ENCODE peak calls at places on chromosomes 4 and X, in six cellular contexts. A, U, X, T, Z and N are unnamed samples.

GRCh38 chr4:140717313-140717712 is 38.9 kb downstream of the TBC1D9 start:
- DNase-seq in T (no peak), X (no peak), U (no peak), Z (peak; percentile 52), A (no peak), N (no peak)

GRCh38 chrX:51496501-51497291 is at the start of gene NUDT11:
- DNase-seq in U (peak; percentile 52), T (peak; percentile 83), Z (peak; percentile 68), A (peak; percentile 70), X (peak; percentile 55), N (no peak)

GRCh38 chrX:76605390-76605789 is 177.9 kb downstream of the MAGEE1 start:
- DNase-seq in U (no peak), A (no peak), X (no peak), T (no peak), Z (no peak), N (no peak)

GRCh38 chrX:7972586-7972985 is 45.4 kb upstream of the PNPLA4 start:
- DNase-seq in X (peak; percentile 47), T (no peak), U (no peak), A (no peak), Z (no peak), N (no peak)

GRCh38 chr4:141530627-141531026 is 105.8 kb upstream of the IL15 start:
- DNase-seq in U (no peak), X (no peak), T (no peak), Z (no peak), A (no peak), N (no peak)

GRCh38 chr4:3858046-3858730 is 92.0 kb downstream of the ADRA2C start:
- DNase-seq in U (no peak), Z (no peak), A (no peak), X (no peak), T (peak; percentile 61), N (no peak)

GRCh38 chrX:13647709-13648212 is 5.2 kb upstream of the TCEANC start:
- DNase-seq in U (peak; percentile 43), A (no peak), X (peak; percentile 93), T (no peak), Z (no peak), N (no peak)

GRCh38 chrX:49064735-49065134 is 5.9 kb downstream of the CCDC120 start:
- DNase-seq in X (no peak), A (no peak), Z (no peak), U (no peak), T (no peak), N (no peak)

DNA sequence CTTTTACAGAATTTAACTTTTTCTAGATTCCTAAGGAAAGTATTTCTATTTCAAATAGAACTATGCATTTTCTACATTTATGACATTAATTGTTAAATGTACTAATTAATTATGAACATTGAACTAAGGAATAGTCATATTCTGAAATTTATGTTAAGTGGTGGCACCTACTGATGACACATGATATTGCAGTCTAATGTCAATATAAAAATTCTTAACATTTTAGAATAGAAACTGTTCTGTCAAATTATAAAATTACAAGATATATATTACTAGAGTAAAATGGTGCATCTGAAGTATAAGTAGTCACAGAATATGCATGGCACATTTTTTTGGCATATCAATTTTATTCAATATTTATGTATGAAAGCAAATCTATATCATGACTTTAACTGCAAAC is 40.2 kb upstream of the NDNF start:
- DNase-seq in Z (peak; percentile 4), X (no peak), A (no peak), T (no peak), U (no peak), N (no peak)
- TF ChIP-seq CTCF in Z (peak; percentile 1), X (peak; percentile 27), A (peak; percentile 80), T (peak; percentile 40), U (peak; percentile 39), N (peak; percentile 22)

DNA sequence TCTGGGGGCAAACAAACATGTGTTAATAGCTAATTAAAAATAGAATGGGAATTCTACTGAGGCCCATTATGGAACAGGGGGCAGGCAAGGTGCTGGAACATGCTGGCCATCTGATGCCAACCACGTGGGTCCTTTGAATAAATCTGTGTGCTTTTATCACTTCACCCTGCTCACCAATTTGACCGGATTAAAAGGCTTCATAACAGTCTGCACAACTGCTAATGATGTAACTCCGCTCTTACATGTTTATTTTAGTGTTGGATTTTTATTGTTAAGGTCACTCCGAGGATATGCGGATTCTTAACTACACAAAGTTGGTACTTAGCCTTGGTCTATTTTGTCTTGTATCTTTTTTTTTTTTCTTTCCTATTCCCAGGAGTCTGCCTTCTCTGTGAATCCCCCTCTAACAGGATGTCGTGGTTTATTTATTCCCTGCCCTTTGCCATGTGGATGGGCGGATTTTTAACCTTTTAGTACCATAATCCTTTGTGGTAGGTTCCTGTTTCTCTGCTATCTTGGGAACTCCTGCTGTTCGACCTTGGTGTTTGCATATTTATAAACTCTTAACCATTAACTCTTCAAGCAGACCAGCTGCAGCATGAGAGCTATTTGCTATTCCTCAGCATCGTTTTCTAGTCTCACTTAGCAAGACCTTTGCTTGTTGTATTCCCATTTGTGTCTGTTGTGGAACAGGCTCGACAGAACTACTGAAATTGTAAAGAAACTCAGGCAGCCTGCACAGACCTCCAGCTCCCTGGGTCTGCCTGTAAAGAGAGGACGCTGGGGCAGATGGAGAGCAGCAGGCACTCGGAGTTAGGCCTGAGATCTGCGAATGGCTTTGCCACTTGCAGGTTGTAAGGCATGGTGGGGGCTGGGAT is 38.0 kb downstream of the TRIM2 start:
- DNase-seq in T (no peak), U (no peak), Z (no peak), A (no peak), X (no peak), N (no peak)
- H3K4me3 ChIP-seq in T (no peak overlapping the region), U (no peak overlapping the region), Z (no peak overlapping the region), A (no peak overlapping the region), X (no peak overlapping the region), N (no peak overlapping the region)

DNA sequence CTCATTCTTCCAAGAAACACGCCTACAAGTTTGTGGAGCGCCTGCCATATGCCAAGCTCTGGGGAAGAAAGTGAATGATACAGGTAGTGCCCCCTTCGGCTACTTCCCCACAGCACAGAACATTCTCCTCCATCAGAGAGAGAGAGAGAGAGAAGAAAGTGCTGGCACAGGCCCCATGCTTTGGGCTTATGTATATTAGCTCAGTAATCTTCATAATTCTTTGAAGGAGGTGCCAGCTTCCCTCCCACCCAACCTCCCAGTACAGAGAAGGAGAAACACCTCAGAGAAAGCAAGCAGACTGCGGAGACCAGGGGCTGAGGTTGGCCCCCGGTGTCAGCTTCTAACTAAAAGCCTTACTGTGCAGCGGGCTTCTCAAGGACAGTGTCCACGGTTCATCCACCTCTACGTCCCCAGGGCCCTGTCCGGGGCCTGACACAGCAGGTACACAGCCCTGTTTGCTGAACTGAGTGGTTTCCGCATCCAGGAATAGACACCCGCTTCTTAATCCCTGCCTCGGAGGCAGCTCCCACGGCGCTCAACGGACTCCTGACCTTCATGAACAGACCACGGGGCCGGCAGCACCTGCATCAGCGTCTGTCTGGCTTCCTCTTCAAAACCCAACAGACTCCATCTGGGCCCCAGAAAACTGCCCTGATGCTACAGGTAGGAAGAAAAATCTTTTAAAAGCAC is 50.2 kb downstream of the JAKMIP1 start:
- DNase-seq in T (no peak), A (no peak), Z (no peak), X (no peak), U (no peak), N (no peak)
- TF ChIP-seq CTCF in T (no peak), A (no peak), Z (no peak), X (no peak), U (no peak), N (no peak)

GRCh38 chrX:30310429-30311206 is 1.4 kb upstream of the NR0B1 start:
- DNase-seq in T (no peak), U (no peak), X (no peak), Z (no peak), A (no peak), N (no peak)

GRCh38 chrX:30307466-30307865 is 1.7 kb downstream of the NR0B1 start:
- DNase-seq in U (no peak), T (no peak), Z (no peak), X (no peak), A (no peak), N (no peak)

GRCh38 chrX:30312858-30313257 is 3.7 kb upstream of the NR0B1 start:
- DNase-seq in Z (no peak), T (no peak), U (no peak), X (no peak), A (no peak), N (no peak)

GRCh38 chrX:30308263-30309138 is 689 bp downstream of the NR0B1 start:
- DNase-seq in X (peak; percentile 73), A (no peak), T (peak; percentile 60), U (no peak), Z (no peak), N (no peak)

DNA sequence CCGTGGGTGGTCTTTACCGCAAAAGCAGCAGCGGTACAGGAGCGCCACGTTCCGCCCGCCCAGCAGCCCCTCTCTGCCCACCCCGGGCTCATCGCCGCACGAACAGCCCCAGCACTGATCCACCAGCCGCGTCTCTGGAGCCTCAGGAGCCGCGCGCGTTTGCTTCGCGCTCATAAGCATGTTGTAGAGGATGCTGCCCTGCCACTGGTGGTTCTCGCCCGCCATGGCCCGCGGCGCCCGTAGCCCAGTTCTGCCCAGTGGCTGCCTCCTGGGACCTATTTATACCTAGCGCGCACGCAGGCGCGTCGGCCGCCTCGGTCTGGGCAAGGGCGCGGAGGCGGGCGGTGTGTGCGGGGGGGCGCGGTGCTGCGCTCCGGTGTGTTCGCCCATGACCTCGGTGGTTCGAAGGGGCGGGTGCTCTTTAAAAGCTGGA is at the start of gene NR0B1:
- DNase-seq in U (no peak), A (no peak), T (peak; percentile 46), X (peak; percentile 78), Z (no peak), N (no peak)
- H3K4me3 ChIP-seq in U (no peak within 1 kb of the TSS), A (no peak within 1 kb of the TSS), T (no peak within 1 kb of the TSS), X (peak within 1 kb of the TSS; percentile 32), Z (peak within 1 kb of the TSS; percentile 19), N (no peak within 1 kb of the TSS)

DNA sequence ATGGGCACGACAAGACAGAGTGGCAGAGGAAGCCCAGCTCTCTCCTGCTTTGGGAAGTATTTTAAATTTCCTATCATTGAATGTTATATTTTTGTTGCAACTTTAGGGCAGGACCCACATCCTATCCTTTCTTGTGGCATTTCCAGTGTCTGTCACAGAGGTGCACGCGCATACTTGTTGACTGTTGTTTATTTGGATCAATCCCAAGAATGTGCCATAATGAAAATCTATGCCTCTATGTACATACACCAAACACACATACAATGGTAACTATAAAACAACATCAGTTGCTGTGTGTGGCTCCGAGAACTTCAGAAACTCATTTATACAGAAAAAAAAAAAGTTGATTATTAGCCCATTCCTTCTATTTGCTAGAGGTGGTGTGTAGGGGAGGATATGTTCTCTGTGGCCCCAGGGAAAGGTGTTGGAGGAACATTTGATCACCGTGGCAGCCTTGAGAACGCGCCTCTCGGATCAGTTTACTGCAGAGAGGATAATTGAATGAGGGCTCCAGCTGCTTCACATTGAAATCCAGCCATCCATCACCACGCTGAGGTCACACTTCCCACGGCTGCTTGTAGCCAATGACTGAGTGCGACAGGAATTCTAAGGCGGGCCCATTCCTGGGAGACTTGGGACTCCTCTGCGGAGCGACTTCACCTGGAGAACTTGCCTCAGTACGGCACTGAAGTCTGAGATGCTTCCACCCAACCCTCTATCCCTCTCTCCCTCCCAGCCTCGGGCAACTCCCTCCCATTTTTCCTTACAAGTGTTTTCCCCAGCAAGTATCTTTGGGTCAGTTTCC is 19.6 kb downstream of the SMPX start:
- DNase-seq in A (no peak), X (no peak), U (no peak), T (no peak), Z (peak; percentile 20), N (no peak)
- TF ChIP-seq CTCF in A (no peak), X (no peak), U (no peak), T (no peak), Z (no peak), N (no peak)

DNA sequence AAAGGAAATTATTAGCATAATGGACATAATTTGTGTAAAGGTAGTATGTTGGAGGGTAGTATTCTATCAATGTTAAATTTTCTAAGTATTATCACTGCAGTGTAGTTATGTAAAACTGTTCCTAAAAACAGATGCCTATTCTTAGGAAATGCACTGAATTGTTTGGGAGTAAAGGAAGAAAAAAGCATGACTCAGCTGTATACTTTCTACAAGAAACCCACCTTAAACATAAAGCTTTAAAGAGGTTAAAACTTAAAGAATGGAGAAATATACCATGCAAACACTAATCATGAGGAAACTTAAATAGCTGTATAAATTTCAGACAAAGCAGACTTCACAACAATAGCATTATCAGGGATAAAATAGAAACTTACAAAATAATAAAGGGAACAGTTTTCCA is 292.9 kb downstream of the ANTXR2 start:
- DNase-seq in U (no peak), A (no peak), T (no peak), X (no peak), Z (no peak), N (no peak)
- H3K4me3 ChIP-seq in U (no peak overlapping the region), A (no peak overlapping the region), T (no peak overlapping the region), X (no peak overlapping the region), Z (no peak overlapping the region), N (no peak overlapping the region)